ENCODE peak calls at places on chromosomes 13 and 19, in four cellular contexts. F is IMR-90, W is GM12878, Y is K562. B is an unnamed sample.
A peak's percentile ranks its signal among the peaks of the same experiment; 100 is the strongest.

GRCh38 chr19:47813304-47813994 is 8.3 kb upstream of the CRX start:
- DNase-seq in F (peak; percentile 18), W (no peak), Y (peak; percentile 96), B (peak; percentile 35)

GRCh38 chr13:18951412-18951811 is 230.2 kb downstream of the TUBA3C start:
- DNase-seq in F (no peak), W (no peak), Y (no peak), B (no peak)

GRCh38 chr13:96734499-96734898 is 259.8 kb downstream of the OXGR1 start:
- DNase-seq in F (no peak), W (no peak), Y (no peak), B (no peak)

GRCh38 chr13:114282143-114282685 is 813 bp downstream of the UPF3A start:
- DNase-seq in F (peak; percentile 65), W (peak; percentile 23), Y (peak; percentile 61), B (peak; percentile 83)

GRCh38 chr13:59665736-59666135 is 498.0 kb downstream of the DIAPH3 start:
- DNase-seq in F (peak; percentile 10), W (no peak), Y (no peak), B (peak; percentile 15)

GRCh38 chr13:30708541-30708940 is 26.8 kb upstream of the ALOX5AP start:
- DNase-seq in F (peak; percentile 69), W (no peak), Y (no peak), B (peak; percentile 89)

GRCh38 chr13:18949489-18949761 is 232.2 kb downstream of the TUBA3C start:
- DNase-seq in F (no peak), W (no peak), Y (no peak), B (no peak)

GRCh38 chr13:71513414-71514063 is 353.5 kb downstream of the DACH1 start:
- DNase-seq in F (no peak), W (no peak), Y (no peak), B (no peak)

GRCh38 chr13:24282256-24282655 is 27.1 kb upstream of the C1QTNF9 start:
- DNase-seq in F (no peak), W (no peak), Y (no peak), B (no peak)

GRCh38 chr13:23963947-23964346 is 66.6 kb upstream of the C1QTNF9B start:
- DNase-seq in F (peak; percentile 57), W (no peak), Y (no peak), B (no peak)

GRCh38 chr13:96025283-96025682 is 27.9 kb downstream of the UGGT2 start:
- DNase-seq in F (no peak), W (no peak), Y (no peak), B (peak; percentile 79)

GRCh38 chr19:32357720-32358119 is 12.3 kb downstream of the ZNF507 start:
- DNase-seq in F (no peak), W (no peak), Y (peak; percentile 25), B (peak; percentile 32)

GRCh38 chr13:75091707-75092106 is 390.3 kb downstream of the TBC1D4 start:
- DNase-seq in F (no peak), W (no peak), Y (no peak), B (no peak)

GRCh38 chr13:66899955-66900354 is 330.2 kb downstream of the PCDH9 start:
- DNase-seq in F (peak; percentile 5), W (no peak), Y (no peak), B (no peak)

GRCh38 chr13:70630247-70630646 is 522.0 kb upstream of the KLHL1 start:
- DNase-seq in F (no peak), W (no peak), Y (no peak), B (no peak)

GRCh38 chr13:24261566-24261965 is 47.8 kb upstream of the C1QTNF9 start:
- DNase-seq in F (no peak), W (no peak), Y (no peak), B (no peak)

GRCh38 chr13:28059214-28059613 is 41.2 kb downstream of the FLT3 start:
- DNase-seq in F (peak; percentile 15), W (no peak), Y (peak; percentile 48), B (peak; percentile 46)

GRCh38 chr19:10419200-10419645 is 1.1 kb upstream of the PDE4A start:
- DNase-seq in F (no peak), W (no peak), Y (peak; percentile 63), B (no peak)

GRCh38 chr19:54040003-54040402 is 23.7 kb downstream of the VSTM1 start:
- DNase-seq in F (no peak), W (no peak), Y (peak; percentile 1), B (no peak)

GRCh38 chr19:38706792-38707511 is 37.3 kb downstream of the CAPN12 start:
- DNase-seq in F (no peak), W (no peak), Y (no peak), B (peak; percentile 46)

GRCh38 chr19:3366104-3366760 is at the start of gene NFIC:
- DNase-seq in F (peak; percentile 79), W (no peak), Y (peak; percentile 80), B (peak; percentile 67)

GRCh38 chr19:10450853-10451609 is 30.7 kb downstream of the PDE4A start:
- DNase-seq in F (no peak), W (no peak), Y (peak; percentile 97), B (no peak)

GRCh38 chr13:72514141-72514540 is 213.3 kb downstream of the MZT1 start:
- DNase-seq in F (no peak), W (no peak), Y (no peak), B (no peak)

GRCh38 chr19:32222594-32222993 is 122.8 kb upstream of the ZNF507 start:
- DNase-seq in F (no peak), W (no peak), Y (no peak), B (no peak)

GRCh38 chr13:26551255-26551654 is 6.2 kb upstream of the WASF3 start:
- DNase-seq in F (peak; percentile 39), W (no peak), Y (no peak), B (no peak)

GRCh38 chr19:55304279-55304978 is 20.6 kb downstream of the BRSK1 start:
- DNase-seq in F (no peak), W (no peak), Y (peak; percentile 71), B (no peak)

GRCh38 chr13:44407379-44407778 is 33.8 kb downstream of the SERP2 start:
- DNase-seq in F (no peak), W (no peak), Y (no peak), B (no peak)

GRCh38 chr13:44403720-44404063 is 30.1 kb downstream of the SERP2 start:
- DNase-seq in F (no peak), W (no peak), Y (no peak), B (no peak)

GRCh38 chr13:44402902-44403719 is 29.5 kb downstream of the SERP2 start:
- DNase-seq in F (no peak), W (no peak), Y (no peak), B (no peak)

GRCh38 chr13:44406617-44407016 is 33.0 kb downstream of the SERP2 start:
- DNase-seq in F (no peak), W (no peak), Y (no peak), B (peak; percentile 21)

GRCh38 chr13:44404261-44405139 is 30.9 kb downstream of the SERP2 start:
- DNase-seq in F (no peak), W (no peak), Y (no peak), B (no peak)
- H3K4me2 ChIP-seq in F (no peak overlapping the region), W (no peak overlapping the region), Y (no peak overlapping the region), B (no peak overlapping the region)

DNA sequence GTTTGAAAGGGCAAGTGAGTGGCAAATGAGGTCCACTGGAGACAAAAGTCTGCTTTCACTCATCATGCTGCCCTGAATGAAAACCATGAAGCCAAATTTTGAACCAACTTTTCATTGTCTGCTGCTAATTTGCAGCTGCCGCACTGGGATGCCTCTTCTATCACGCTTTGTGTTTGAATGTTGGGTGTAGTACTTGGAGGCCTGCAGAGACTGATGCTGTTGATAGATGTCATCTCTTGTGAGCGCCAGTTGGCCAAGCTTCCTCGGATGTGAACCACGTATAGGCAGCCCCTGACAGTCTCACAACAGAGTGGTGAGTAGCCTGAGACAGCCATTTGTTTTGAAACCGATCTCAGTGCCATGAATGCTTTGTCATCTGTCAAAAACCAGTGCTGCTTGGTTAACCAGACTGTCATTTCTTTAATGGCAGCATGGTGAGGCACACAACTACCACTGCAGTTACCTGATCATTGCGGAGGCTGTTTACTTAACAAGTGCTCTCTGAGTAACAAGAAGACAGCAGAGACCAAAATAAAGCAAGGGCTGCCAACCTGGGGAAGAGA is 31.2 kb upstream of the SLC10A2 start:
- DNase-seq in F (no peak), W (no peak), Y (no peak), B (no peak)
- TF ChIP-seq FOS in F (no peak), W (no peak), Y (no peak), B (no peak)

GRCh38 chr19:16897572-16898056 is 8.8 kb downstream of the F2RL3 start:
- DNase-seq in F (no peak), W (no peak), Y (no peak), B (no peak)
- H3K9ac ChIP-seq in F (peak overlapping the region; percentile 12), W (peak overlapping the region; percentile 45), Y (peak overlapping the region; percentile 65), B (peak overlapping the region; percentile 56)

DNA sequence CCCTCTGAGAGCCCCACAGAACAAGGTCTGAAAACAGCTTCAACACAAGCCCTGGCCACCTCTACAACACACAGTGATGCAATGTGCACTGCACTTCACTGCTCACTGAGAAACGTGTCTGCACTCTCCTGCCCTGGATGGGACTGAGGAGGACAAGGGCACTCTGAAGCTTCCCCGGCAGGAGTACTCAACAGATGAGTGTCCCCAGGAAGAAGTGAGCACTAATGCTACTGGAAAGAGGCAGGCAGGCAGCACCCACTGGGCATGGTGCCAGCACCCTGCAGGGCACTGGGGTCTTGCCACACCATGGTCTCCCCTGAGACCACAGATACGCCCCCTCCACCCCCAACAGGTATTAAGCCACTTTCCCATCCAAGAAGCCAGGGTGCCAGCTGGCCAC is 17.7 kb upstream of the SLC35E1 start:
- DNase-seq in F (no peak), W (no peak), Y (no peak), B (no peak)
- H3K4me2 ChIP-seq in F (no peak overlapping the region), W (peak overlapping the region; percentile 100), Y (no peak overlapping the region), B (no peak overlapping the region)

DNA sequence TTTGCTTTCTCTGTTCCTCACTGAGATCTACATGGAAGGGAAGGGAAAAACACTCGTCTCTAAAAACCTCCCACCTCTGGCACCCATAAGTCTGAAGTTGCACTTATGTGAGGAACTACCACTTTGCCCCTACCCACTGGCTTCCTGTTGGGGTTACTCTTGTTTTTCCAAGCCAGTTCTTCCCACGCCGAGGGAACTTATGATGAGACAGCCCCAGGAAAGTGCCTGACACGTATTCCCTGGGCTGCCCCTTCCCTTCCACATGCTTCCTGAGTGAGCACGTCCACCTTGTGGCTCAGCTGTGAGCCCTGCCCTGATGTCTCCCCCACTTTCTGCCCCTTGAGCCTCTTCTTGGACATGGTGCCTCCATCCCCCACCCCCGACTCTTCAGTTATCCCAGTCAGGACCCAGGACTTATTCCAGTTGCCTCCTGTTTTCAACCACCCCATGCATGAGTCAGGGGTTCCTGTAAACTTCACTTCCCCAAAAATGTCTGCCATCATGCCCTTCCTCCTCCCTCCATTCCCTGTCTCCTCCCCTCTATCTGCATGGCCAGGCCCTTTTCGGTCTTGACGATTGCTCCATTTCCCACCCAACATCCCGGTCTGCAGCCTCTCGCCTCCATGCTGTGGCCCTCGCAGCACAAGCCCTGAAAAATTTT is 5.1 kb upstream of the SIGLEC7 start:
- DNase-seq in F (no peak), W (no peak), Y (no peak), B (no peak)
- TF ChIP-seq FOS in F (no peak), W (no peak), Y (no peak), B (no peak)